ENCODE peak calls at places on chromosomes 4 and X, in nine cellular contexts. F is tibial nerve, L is sigmoid colon, R is GM12878, V is testis, B is H54, D is breast epithelium, Q is suprapubic skin, M is NB4. G is an unnamed sample.

GRCh38 chr4:102792361-102792936 is 31.7 kb upstream of the MANBA start:
- DNase-seq in M (no peak), V (no peak), Q (no peak), B (no peak), R (no peak), L (no peak), D (no peak), F (no peak), G (no peak)

GRCh38 chr4:71415491-71415890 is 76.7 kb downstream of the SLC4A4 start:
- DNase-seq in Q (no peak), R (no peak), D (no peak), M (no peak), B (no peak), V (no peak), F (no peak), L (no peak), G (no peak)

GRCh38 chr4:73944061-73944875 is 37.6 kb downstream of the PF4 start:
- DNase-seq in L (no peak), Q (no peak), M (no peak), D (no peak), V (peak), B (no peak), R (no peak), F (no peak), G (no peak)

GRCh38 chrX:101136235-101136634 is 38.2 kb downstream of the CENPI start:
- DNase-seq in B (no peak), V (no peak), F (no peak), R (no peak), M (no peak), L (no peak), Q (no peak), D (no peak), G (no peak)

GRCh38 chrX:106898462-106898861 is 4.7 kb downstream of the RIPPLY1 start:
- DNase-seq in Q (no peak), V (peak), L (no peak), D (no peak), F (no peak), M (peak), R (peak), B (no peak), G (peak)

GRCh38 chrX:39889704-39890103 is 208.1 kb downstream of the BCOR start:
- DNase-seq in L (no peak), Q (no peak), M (no peak), F (no peak), V (no peak), D (no peak), B (no peak), R (no peak), G (no peak)

GRCh38 chr4:144350706-144351105 is 210.2 kb upstream of the GYPA start:
- DNase-seq in D (no peak), L (no peak), R (no peak), F (no peak), V (no peak), Q (no peak), M (no peak), B (no peak), G (no peak)

GRCh38 chrX:45801554-45801953 is 600.9 kb upstream of the DIPK2B start:
- DNase-seq in L (no peak), B (no peak), V (no peak), R (no peak), F (no peak), D (no peak), Q (no peak), M (peak), G (peak)

GRCh38 chr4:139555705-139556070 is 331 bp downstream of the SETD7 start:
- DNase-seq in M (no peak), F (peak), V (peak), L (peak), Q (peak), R (no peak), B (no peak), D (peak), G (no peak)

GRCh38 chr4:141056473-141056872 is 76.8 kb downstream of the RNF150 start:
- DNase-seq in M (no peak), F (no peak), L (no peak), V (no peak), D (no peak), B (no peak), R (no peak), Q (no peak), G (no peak)

GRCh38 chr4:110091426-110091825 is 107.0 kb downstream of the ELOVL6 start:
- DNase-seq in L (no peak), B (no peak), Q (no peak), F (no peak), D (no peak), R (no peak), V (no peak), M (no peak), G (no peak)

GRCh38 chrX:151750511-151750910 is 16.0 kb downstream of the CNGA2 start:
- DNase-seq in F (no peak), B (no peak), V (no peak), D (no peak), Q (no peak), M (no peak), L (no peak), R (no peak), G (no peak)

GRCh38 chr4:181569553-181569952 is 673.6 kb upstream of the TENM3 start:
- DNase-seq in F (no peak), Q (no peak), D (no peak), M (peak), B (peak), R (no peak), V (no peak), L (no peak), G (no peak)

GRCh38 chrX:154412468-154412867 is 1.1 kb downstream of the TAFAZZIN start:
- DNase-seq in R (no peak), F (no peak), M (peak), Q (no peak), D (no peak), V (no peak), L (no peak), B (no peak), G (no peak)

GRCh38 chrX:16552546-16552945 is 97.4 kb upstream of the S100G start:
- DNase-seq in B (no peak), M (no peak), D (no peak), L (no peak), V (no peak), R (no peak), Q (no peak), F (no peak), G (no peak)

GRCh38 chr4:56874166-56874565 is 33.5 kb upstream of the REST start:
- DNase-seq in R (no peak), B (no peak), F (no peak), Q (no peak), M (peak), L (no peak), V (no peak), D (no peak), G (no peak)

DNA sequence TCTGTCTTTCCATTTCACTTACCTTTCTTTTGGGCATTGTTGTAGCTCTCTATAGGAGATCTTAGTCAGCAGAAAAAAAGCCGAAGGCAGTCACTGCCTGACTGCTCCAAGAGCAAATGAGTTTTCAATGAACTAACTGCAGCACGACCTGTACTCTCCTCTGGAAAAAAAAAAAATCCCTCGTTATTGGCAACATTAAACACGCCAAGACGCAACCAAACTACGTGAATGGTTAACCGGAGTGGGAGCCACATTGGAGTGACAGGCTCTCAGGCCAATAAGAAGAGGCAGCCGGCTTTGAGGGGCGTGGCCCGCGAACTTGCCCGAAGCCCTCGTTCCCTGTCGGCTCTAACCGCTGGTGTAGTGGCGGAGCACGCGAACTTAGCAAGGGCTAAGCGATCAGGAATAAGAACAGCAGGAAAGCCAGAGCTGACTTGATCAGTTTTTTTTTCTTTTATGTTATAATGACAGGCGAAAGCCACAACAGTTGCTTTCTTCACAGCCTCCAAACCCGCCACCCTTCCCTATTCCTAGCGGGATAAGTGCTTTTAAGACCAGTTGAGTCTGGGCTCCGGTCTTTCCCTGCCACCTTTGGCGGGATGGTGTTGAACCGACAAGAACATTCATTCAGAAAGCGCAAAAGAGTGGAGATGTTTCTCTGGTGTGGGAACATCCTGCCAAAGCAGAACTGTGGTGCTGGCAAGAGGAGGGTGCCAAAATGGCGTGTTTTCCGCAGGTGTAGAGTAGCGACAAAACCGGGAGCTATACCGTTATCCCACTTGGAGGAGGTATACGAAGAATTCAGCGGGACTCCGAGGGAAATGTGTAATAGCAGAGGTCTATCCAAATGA is 80.0 kb downstream of the HMGN5 start:
- DNase-seq in L (peak), Q (peak), M (peak), V (peak), B (peak), D (peak), R (peak), F (peak), G (peak)
- TF ChIP-seq POLR2A in L (no peak), Q (no peak), M (peak), V (no peak), B (no peak), D (no peak), R (no peak), F (peak), G (peak)

GRCh38 chrX:1392376-1393130 is 640 bp upstream of the SLC25A6 start:
- DNase-seq in B (no peak), R (no peak), Q (no peak), M (peak), F (peak), V (peak), L (peak), D (peak), G (no peak)
- TF ChIP-seq POLR2A in B (peak), R (peak), Q (no peak), M (peak), F (peak), V (no peak), L (no peak), D (peak), G (peak)

DNA sequence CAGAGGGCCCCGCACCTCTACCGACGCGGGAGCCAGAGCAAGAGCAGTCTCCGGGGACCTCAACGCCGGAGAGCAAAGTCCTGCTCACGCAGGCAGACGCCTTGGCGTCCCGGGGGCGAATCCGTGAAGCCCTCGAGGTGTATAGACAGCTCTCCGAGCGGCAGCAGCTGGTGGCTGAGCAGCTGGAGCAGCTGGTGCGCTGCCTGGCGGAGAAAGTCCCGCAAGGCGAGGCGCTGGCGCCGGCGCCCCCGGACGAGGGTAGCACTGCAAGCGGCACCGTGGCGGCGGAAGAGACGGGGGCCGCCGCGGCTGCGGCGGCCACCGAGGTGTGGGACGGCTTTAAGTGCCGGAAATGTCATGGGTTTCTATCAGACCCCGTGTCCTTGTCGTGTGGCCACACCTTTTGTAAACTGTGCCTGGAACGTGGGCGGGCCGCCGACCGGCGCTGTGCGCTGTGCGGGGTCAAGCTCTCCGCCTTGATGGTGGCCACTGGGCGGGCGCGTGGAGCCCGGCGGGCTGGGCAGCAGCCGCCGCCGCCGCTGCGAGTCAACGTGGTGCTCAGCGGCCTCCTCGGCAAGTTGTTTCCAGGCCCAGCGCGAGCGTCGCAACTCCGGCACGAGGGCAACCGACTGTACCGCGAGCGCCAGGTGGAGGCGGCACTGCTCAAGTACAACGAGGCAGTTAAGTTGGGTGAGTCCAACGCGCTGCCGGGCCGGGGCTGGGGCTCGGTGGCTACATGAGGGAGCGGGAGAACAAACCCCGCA is 672 bp downstream of the LONRF3 start:
- DNase-seq in F (no peak), R (no peak), V (peak), B (no peak), M (peak), D (no peak), Q (peak), L (peak), G (peak)
- TF ChIP-seq POLR2A in F (no peak), R (no peak), V (no peak), B (no peak), M (no peak), D (no peak), Q (no peak), L (no peak), G (no peak)

GRCh38 chrX:53479295-53479694 is 45.1 kb upstream of the HSD17B10 start:
- DNase-seq in Q (no peak), L (no peak), M (peak), D (no peak), B (no peak), V (peak), R (no peak), F (no peak), G (peak)
- TF ChIP-seq POLR2A in Q (no peak), L (no peak), M (no peak), D (no peak), B (no peak), V (no peak), R (no peak), F (no peak), G (no peak)

GRCh38 chr4:791866-792630 is 33.9 kb downstream of the CPLX1 start:
- DNase-seq in F (peak), M (no peak), B (no peak), Q (no peak), V (peak), L (no peak), R (no peak), D (peak), G (peak)
- TF ChIP-seq POLR2A in F (no peak), M (no peak), B (no peak), Q (no peak), V (no peak), L (no peak), R (peak), D (no peak), G (no peak)

GRCh38 chrX:150568320-150569154 is at the start of gene MTM1:
- DNase-seq in M (peak), R (peak), B (peak), L (peak), Q (peak), V (peak), D (peak), F (peak), G (peak)
- TF ChIP-seq POLR2A in M (peak), R (peak), B (peak), L (peak), Q (no peak), V (no peak), D (no peak), F (peak), G (peak)